ENCODE peak calls at places on chromosomes 1 and 21, in eight cellular contexts. C is ovary, Z is testis, K is HepG2, E is neural progenitor cell, Y is A673, U is tibial artery, L is thoracic aorta. O is an unnamed sample.
A peak's percentile ranks its signal among the peaks of the same experiment; 100 is the strongest.

GRCh38 chr1:201761178-201761577 is 67.8 kb upstream of the IPO9 start:
- DNase-seq in Y (no peak), K (no peak), U (no peak), C (no peak), E (no peak), Z (no peak), L (no peak), O (no peak)

GRCh38 chr1:67570473-67571143 is 114.4 kb upstream of the GADD45A start:
- DNase-seq in U (no peak), L (no peak), C (no peak), Z (no peak), Y (no peak), K (no peak), E (no peak), O (no peak)

GRCh38 chr21:36385909-36386642 is 884 bp downstream of the CHAF1B start:
- DNase-seq in K (no peak), E (peak; percentile 11), C (no peak), Z (no peak), L (no peak), U (no peak), Y (no peak), O (no peak)

GRCh38 chr1:28516518-28516956 is 10.7 kb downstream of the RCC1 start:
- DNase-seq in E (no peak), K (no peak), Y (peak; percentile 41), Z (no peak), U (no peak), L (no peak), C (no peak), O (no peak)

GRCh38 chr1:87120779-87121178 is 206.3 kb downstream of the HS2ST1 start:
- DNase-seq in L (no peak), U (no peak), Z (no peak), K (no peak), E (no peak), C (no peak), Y (peak; percentile 45), O (no peak)

GRCh38 chr1:224502459-224503160 is 68.0 kb upstream of the WDR26 start:
- DNase-seq in Y (peak; percentile 59), U (no peak), L (no peak), C (peak; percentile 32), Z (peak; percentile 23), E (peak; percentile 74), K (no peak), O (peak; percentile 45)

GRCh38 chr1:5367306-5367705 is 624.9 kb downstream of the NPHP4 start:
- DNase-seq in K (no peak), Y (no peak), L (no peak), E (no peak), Z (no peak), U (no peak), C (no peak), O (no peak)

GRCh38 chr1:156706647-156707008 is 1.2 kb upstream of the CRABP2 start:
- DNase-seq in Z (peak; percentile 77), Y (no peak), U (peak; percentile 57), E (peak; percentile 90), C (peak; percentile 81), K (no peak), L (no peak), O (peak; percentile 50)

GRCh38 chr1:107776898-107777663 is 187.9 kb downstream of the VAV3 start:
- DNase-seq in K (no peak), Z (no peak), Y (no peak), U (no peak), L (no peak), C (no peak), E (no peak), O (no peak)

GRCh38 chr1:206079130-206079529 is 26.2 kb downstream of the RHEX start:
- DNase-seq in E (no peak), U (no peak), K (no peak), L (no peak), C (no peak), Z (no peak), Y (no peak), O (no peak)

GRCh38 chr1:28887835-28888682 is 26.3 kb upstream of the EPB41 start:
- DNase-seq in C (peak; percentile 57), Y (peak; percentile 62), K (no peak), L (no peak), Z (peak; percentile 30), E (peak; percentile 53), U (no peak), O (peak; percentile 83)

GRCh38 chr1:119298687-119299086 is 69.9 kb upstream of the HAO2 start:
- DNase-seq in E (no peak), L (no peak), Y (no peak), K (peak; percentile 58), Z (no peak), C (no peak), U (no peak), O (no peak)

GRCh38 chr1:12376236-12377064 is 146.6 kb downstream of the VPS13D start:
- DNase-seq in L (no peak), Y (no peak), K (no peak), Z (no peak), U (no peak), E (no peak), C (no peak), O (no peak)

GRCh38 chr1:15314328-15315281 is 67.6 kb downstream of the FHAD1 start:
- DNase-seq in U (no peak), C (no peak), Y (no peak), K (no peak), L (no peak), E (no peak), Z (no peak), O (no peak)

GRCh38 chr1:108584320-108584968 is 24.5 kb downstream of the EEIG2 start:
- DNase-seq in K (peak; percentile 31), E (no peak), U (no peak), Y (no peak), C (no peak), L (no peak), Z (no peak), O (no peak)

GRCh38 chr1:174258148-174258550 is 98.8 kb downstream of the RABGAP1L start:
- DNase-seq in C (no peak), U (no peak), L (no peak), K (peak; percentile 45), Y (peak; percentile 70), E (peak; percentile 62), Z (peak; percentile 48), O (peak; percentile 25)

GRCh38 chr1:86753700-86754099 is 49.3 kb downstream of the SH3GLB1 start:
- DNase-seq in K (peak; percentile 67), Z (no peak), Y (no peak), U (no peak), C (no peak), L (no peak), E (peak; percentile 13), O (no peak)

GRCh38 chr1:234919061-234919755 is 209.4 kb downstream of the TOMM20 start:
- DNase-seq in Z (peak; percentile 51), C (peak; percentile 52), Y (no peak), U (peak; percentile 65), E (no peak), K (no peak), L (no peak), O (peak; percentile 31)

GRCh38 chr21:41834926-41835663 is 44.0 kb downstream of the PRDM15 start:
- DNase-seq in L (no peak), C (no peak), Z (no peak), E (no peak), K (no peak), Y (no peak), U (no peak), O (no peak)

GRCh38 chr21:41832230-41833137 is 46.7 kb downstream of the PRDM15 start:
- DNase-seq in U (no peak), L (no peak), E (no peak), C (no peak), K (no peak), Z (no peak), Y (no peak), O (no peak)

GRCh38 chr21:41834252-41834925 is 44.8 kb downstream of the PRDM15 start:
- DNase-seq in C (peak; percentile 74), Y (no peak), L (no peak), U (no peak), Z (no peak), K (no peak), E (no peak), O (no peak)

GRCh38 chr21:41831453-41831831 is 47.7 kb downstream of the PRDM15 start:
- DNase-seq in Y (no peak), E (no peak), L (no peak), K (no peak), U (no peak), C (no peak), Z (no peak), O (no peak)

DNA sequence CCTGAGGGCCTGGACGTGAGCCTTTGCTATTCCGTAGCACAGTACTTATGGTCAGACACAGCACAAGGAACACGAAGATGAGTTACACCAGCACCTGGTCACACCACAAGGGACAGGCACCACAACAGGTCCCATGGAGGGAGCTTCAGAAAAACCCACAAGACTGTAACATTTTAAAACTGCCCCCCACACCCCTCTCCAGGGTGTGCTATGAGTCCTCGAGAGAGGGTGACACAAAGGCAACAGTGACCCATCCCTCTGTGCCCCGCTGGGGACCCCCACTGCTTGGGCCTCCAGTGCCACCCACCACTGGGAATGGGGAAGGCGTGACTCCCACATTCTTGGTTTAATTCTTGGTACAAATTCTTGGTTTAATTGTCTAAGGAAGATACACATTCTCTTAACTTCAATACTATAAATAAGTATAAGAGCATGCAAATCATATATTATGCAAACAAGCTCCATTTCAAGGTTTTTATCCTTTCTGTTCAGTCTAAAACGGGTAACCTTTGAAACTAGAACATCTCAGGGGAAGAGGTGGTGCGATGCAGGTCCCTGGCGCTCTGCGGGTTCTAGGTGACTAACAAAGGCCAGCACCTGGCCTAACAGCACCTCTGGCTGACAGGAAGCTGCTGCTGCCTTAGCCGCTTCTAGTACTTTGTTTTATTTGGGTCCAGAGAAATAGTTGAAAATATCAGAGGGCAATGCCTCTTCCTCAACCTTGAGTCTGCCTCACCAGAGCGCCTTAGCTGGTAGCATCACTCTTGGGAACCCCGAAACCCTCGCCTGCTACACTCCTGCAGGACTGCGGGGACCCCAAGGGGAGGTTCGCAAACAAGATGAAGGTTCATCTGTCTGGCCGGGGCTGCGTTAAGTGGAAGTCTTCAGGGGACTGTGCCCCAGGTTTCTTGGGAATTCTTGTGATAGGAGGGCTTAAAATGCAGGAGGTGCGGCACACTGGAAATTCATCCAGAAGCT is 45.7 kb downstream of the PRDM15 start:
- DNase-seq in C (no peak), U (no peak), L (no peak), K (no peak), Y (no peak), Z (no peak), E (no peak), O (no peak)
- H3K27ac ChIP-seq in C (peak overlapping the region; percentile 74), U (no peak overlapping the region), L (no peak overlapping the region), K (no peak overlapping the region), Y (no peak overlapping the region), Z (no peak overlapping the region), E (no peak overlapping the region), O (no peak overlapping the region)

GRCh38 chr1:121546830-121547680 is 362.3 kb downstream of the SRGAP2C start:
- DNase-seq in C (no peak), U (no peak), Y (no peak), K (no peak), Z (no peak), L (no peak), E (no peak), O (no peak)
- H3K4me3 ChIP-seq in C (no peak overlapping the region), U (no peak overlapping the region), Y (no peak overlapping the region), K (no peak overlapping the region), Z (no peak overlapping the region), L (no peak overlapping the region), E (no peak overlapping the region), O (no peak overlapping the region)

GRCh38 chr1:158115126-158115525 is 65.6 kb upstream of the CD1D start:
- DNase-seq in Y (no peak), E (no peak), L (no peak), K (no peak), Z (no peak), C (no peak), U (no peak), O (no peak)
- H3K27me3 ChIP-seq in Y (no peaks in the 10 kb centered on the region), E (peaks cover 22% of the 10 kb centered on the region), L (no peaks in the 10 kb centered on the region), K (peaks cover 37% of the 10 kb centered on the region), Z (no peaks in the 10 kb centered on the region), C (no peaks in the 10 kb centered on the region), U (no peaks in the 10 kb centered on the region), O (no peaks in the 10 kb centered on the region)

GRCh38 chr1:8663915-8664331 is 153.5 kb downstream of the RERE start:
- DNase-seq in Z (no peak), E (no peak), C (no peak), L (no peak), U (peak; percentile 23), Y (peak; percentile 69), K (peak; percentile 68), O (peak; percentile 20)
- H3K27ac ChIP-seq in Z (no peak overlapping the region), E (no peak overlapping the region), C (no peak overlapping the region), L (no peak overlapping the region), U (no peak overlapping the region), Y (peak overlapping the region; percentile 94), K (peak overlapping the region; percentile 67), O (no peak overlapping the region)

O was measured in thyroid gland.